ENCODE peak calls at places on chromosome 22, in six cellular contexts. R is SK-N-SH, C is IMR-90, X is HepG2, V is K562, O is GM12878. F is an unnamed sample.

GRCh38 chr22:48534395-48534958 is 1293.2 kb downstream of the BRD1 start:
- DNase-seq in C (no peak), O (no peak), V (no peak), X (no peak), R (no peak), F (no peak)

GRCh38 chr22:50002791-50003190 is 9.8 kb downstream of the IL17REL start:
- DNase-seq in R (no peak), X (no peak), V (no peak), O (no peak), C (peak; percentile 27), F (no peak)

GRCh38 chr22:27994481-27995331 is 75.7 kb upstream of the PITPNB start:
- DNase-seq in X (no peak), O (no peak), V (no peak), C (no peak), R (no peak), F (no peak)

GRCh38 chr22:47328550-47329243 is 566.2 kb downstream of the TBC1D22A start:
- DNase-seq in X (peak; percentile 5), O (no peak), C (peak; percentile 96), V (peak; percentile 40), R (peak; percentile 34), F (peak; percentile 67)

GRCh38 chr22:19121631-19122142 is 525 bp downstream of the DGCR2 start:
- DNase-seq in O (no peak), R (peak; percentile 77), X (no peak), C (peak; percentile 7), V (peak; percentile 88), F (peak; percentile 19)

GRCh38 chr22:24418786-24419479 is 8.5 kb upstream of the ADORA2A start:
- DNase-seq in O (no peak), C (no peak), V (no peak), R (peak; percentile 19), X (no peak), F (no peak)

GRCh38 chr22:23256986-23257888 is 76.9 kb downstream of the BCR start:
- DNase-seq in R (no peak), C (no peak), O (no peak), X (no peak), V (no peak), F (no peak)

GRCh38 chr22:43658823-43659222 is 153.3 kb downstream of the EFCAB6 start:
- DNase-seq in O (no peak), C (no peak), X (no peak), V (no peak), R (no peak), F (no peak)

GRCh38 chr22:50729391-50730012 is 8.5 kb upstream of the ACR start:
- DNase-seq in C (no peak), X (no peak), V (no peak), R (no peak), O (no peak), F (no peak)

GRCh38 chr22:44026630-44027511 is 2.8 kb downstream of the PARVB start:
- DNase-seq in V (peak; percentile 82), R (no peak), O (peak; percentile 89), C (peak; percentile 63), X (no peak), F (no peak)

GRCh38 chr22:34502821-34503220 is 563.1 kb upstream of the ISX start:
- DNase-seq in X (no peak), V (no peak), C (no peak), O (no peak), R (no peak), F (no peak)

GRCh38 chr22:27992294-27993165 is 73.5 kb upstream of the PITPNB start:
- DNase-seq in O (no peak), R (no peak), X (no peak), C (no peak), V (no peak), F (no peak)

GRCh38 chr22:47990486-47990885 is 1228.0 kb downstream of the TBC1D22A start:
- DNase-seq in O (no peak), R (no peak), V (no peak), C (no peak), X (no peak), F (no peak)

GRCh38 chr22:31286360-31287255 is 5.7 kb downstream of the PIK3IP1 start:
- DNase-seq in C (no peak), V (no peak), X (no peak), O (no peak), R (no peak), F (no peak)

GRCh38 chr22:43884600-43885318 is 7.1 kb downstream of the PNPLA5 start:
- DNase-seq in R (peak; percentile 75), O (peak; percentile 33), X (no peak), C (peak; percentile 31), V (peak; percentile 63), F (peak; percentile 48)

GRCh38 chr22:22143448-22143847 is 101.1 kb upstream of the VPREB1 start:
- DNase-seq in C (no peak), O (no peak), X (no peak), R (no peak), V (no peak), F (no peak)
- TF ChIP-seq RFX5 in C (no peak), O (no peak), X (no peak), R (no peak), V (no peak), F (no peak)

GRCh38 chr22:26432619-26433311 is 3.7 kb downstream of the ASPHD2 start:
- DNase-seq in O (peak; percentile 71), C (no peak), X (no peak), R (no peak), V (no peak), F (no peak)

GRCh38 chr22:26433805-26434204 is 4.7 kb downstream of the ASPHD2 start:
- DNase-seq in V (no peak), X (no peak), O (no peak), C (no peak), R (no peak), F (no peak)

GRCh38 chr22:26430600-26430999 is 1.5 kb downstream of the ASPHD2 start:
- DNase-seq in O (no peak), C (no peak), V (no peak), X (no peak), R (no peak), F (no peak)

GRCh38 chr22:26429458-26430238 is 588 bp downstream of the ASPHD2 start:
- DNase-seq in R (peak; percentile 76), O (no peak), C (no peak), X (no peak), V (no peak), F (no peak)

DNA sequence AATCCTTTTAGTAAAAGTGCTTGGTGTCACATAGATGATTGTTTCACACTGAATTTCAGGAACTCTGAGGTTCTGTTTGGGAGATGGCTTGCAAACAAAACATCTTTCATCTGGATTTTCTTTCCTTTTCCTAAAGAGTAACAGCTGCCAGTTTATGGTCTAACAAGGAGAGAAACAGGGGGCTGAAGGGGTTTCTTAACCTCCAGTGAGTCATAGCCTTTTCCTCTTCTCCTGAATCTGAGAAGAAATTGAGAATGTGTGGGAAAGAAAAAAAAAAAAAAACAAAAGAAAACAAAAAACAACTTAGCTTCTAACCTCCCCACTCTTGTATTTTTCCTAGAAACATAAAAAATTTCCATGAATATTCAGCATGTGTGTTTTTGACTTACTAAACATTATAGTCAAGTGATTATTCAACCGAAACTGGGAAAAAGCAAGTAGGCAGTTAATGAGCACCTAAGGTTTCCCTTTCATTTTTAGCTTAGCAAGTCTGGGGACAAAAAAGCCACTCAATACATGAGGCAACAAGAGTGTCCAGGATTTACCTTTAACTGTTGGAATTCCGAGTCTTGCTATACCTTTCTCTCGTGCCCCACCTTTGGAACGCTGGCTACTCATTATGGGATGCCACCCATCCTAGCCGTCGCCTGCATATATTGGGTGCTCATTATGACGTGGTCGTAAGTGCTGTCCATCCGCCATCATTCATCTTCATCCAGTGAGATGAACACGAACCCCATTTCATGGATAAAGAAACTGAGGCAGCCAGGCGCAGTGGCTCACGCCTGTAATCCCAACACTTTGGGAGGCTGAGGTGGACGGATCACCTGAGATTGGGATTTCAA is 2.3 kb downstream of the ASPHD2 start:
- DNase-seq in C (no peak), R (no peak), V (no peak), X (no peak), O (peak; percentile 26), F (no peak)
- TF ChIP-seq SMC3 in C (no peak), R (no peak), V (no peak), X (no peak), O (no peak), F (no peak)

DNA sequence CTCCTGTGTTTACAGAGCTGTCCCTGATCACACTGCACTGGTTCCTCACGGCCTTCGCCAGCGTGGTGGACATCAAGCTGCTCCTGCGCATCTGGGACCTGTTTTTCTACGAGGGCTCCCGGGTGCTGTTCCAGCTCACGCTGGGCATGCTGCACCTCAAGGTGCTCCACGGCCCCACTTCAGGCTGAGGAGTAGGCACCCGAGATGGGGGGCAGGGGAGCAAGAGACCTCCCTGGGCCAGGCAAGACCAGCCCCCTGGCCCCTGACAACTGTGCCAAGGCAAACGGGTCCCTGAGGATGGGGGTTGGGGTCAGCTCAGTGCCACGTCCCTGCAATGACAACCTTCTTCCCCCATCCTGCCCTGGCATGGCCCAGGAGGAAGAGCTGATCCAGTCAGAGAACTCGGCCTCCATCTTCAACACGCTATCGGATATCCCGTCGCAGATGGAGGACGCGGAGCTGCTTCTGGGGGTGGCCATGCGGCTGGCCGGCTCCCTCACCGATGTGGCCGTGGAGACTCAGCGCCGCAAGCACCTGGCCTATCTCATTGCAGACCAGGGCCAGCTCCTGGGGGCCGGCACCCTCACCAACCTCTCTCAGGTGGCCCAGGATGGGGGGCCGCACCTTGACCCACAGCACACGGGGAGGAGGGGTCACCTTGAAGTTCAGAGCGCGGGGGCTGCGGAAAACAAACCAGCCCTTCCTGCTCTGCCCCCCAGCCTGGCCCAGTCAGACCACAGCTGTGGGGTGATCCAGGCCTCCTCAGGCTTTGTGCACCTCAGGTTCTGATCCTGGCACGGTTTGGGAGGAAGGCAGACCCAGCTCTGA is 35.9 kb downstream of the SGSM3 start:
- DNase-seq in X (no peak), R (no peak), O (no peak), V (no peak), C (no peak), F (no peak)
- TF ChIP-seq RFX5 in X (no peak), R (no peak), O (no peak), V (no peak), C (no peak), F (no peak)

GRCh38 chr22:29632672-29633071 is 29.2 kb downstream of the NF2 start:
- DNase-seq in O (no peak), R (no peak), X (no peak), C (no peak), V (no peak), F (no peak)

GRCh38 chr22:29633514-29634312 is 30.3 kb downstream of the NF2 start:
- DNase-seq in O (no peak), R (no peak), V (no peak), C (peak; percentile 26), X (no peak), F (no peak)

GRCh38 chr22:29636751-29637150 is 33.3 kb downstream of the NF2 start:
- DNase-seq in C (no peak), R (no peak), V (no peak), X (no peak), O (no peak), F (no peak)

GRCh38 chr22:29638678-29639077 is 35.2 kb downstream of the NF2 start:
- DNase-seq in O (no peak), V (no peak), X (no peak), R (no peak), C (no peak), F (no peak)

DNA sequence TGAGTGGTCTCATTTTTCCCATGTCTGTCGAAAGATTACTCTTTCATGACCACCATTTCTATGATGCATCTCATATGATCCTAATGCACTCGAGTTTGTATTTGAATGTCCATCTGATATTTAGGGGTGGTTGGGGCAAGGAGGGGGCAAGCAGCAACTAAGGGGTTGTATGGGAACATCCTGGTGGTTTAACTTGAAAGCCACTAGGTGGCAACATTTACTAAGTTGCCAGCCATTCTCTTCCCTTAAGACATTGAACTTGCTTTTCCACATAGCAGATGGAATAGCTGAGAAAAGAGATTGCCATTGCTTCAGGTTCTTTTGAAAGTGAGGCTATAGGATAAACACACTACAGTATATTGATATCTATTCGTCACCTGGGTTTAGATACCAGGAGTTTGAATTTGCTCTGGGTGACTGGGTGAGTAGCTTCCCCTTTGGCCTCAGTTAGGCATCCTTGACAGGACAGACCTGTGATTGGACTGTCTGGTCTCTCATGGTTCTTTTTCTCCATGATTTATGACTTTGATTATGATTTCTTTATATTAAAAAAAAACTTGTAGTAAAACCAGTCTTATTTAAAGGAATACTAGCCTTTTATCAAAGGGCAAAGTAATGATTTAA is 32.4 kb downstream of the NF2 start:
- DNase-seq in V (peak; percentile 41), O (peak; percentile 23), R (peak; percentile 60), C (peak; percentile 73), X (peak; percentile 32), F (peak; percentile 62)
- TF ChIP-seq SMC3 in V (peak; percentile 35), O (peak; percentile 72), R (peak; percentile 74), C (peak; percentile 50), X (peak; percentile 53), F (peak; percentile 57)